ENCODE peak calls at places on chromosomes 13 and 19, in four cellular contexts. One of them, this sample, is unnamed.

GRCh38 chr13:112974125-112974524 is 5.1 kb downstream of the MCF2L start:
- DNase-seq in colonic mucosa: no peak
- DNase-seq in BE2C: no peak
- DNase-seq in AG10803: no peak
- DNase-seq in this sample: no peak

GRCh38 chr13:24629320-24629719 is 50.9 kb upstream of the ATP12A start:
- DNase-seq in colonic mucosa: no peak
- DNase-seq in BE2C: no peak
- DNase-seq in AG10803: peak; percentile 25
- DNase-seq in this sample: no peak

GRCh38 chr19:48896191-48896720 is 2.3 kb downstream of the TULP2 start:
- DNase-seq in colonic mucosa: peak; percentile 51
- DNase-seq in BE2C: peak; percentile 83
- DNase-seq in AG10803: peak; percentile 33
- DNase-seq in this sample: peak; percentile 82

GRCh38 chr19:29967623-29968022 is 25.6 kb downstream of the URI1 start:
- DNase-seq in colonic mucosa: no peak
- DNase-seq in BE2C: peak; percentile 57
- DNase-seq in AG10803: peak; percentile 37
- DNase-seq in this sample: no peak

GRCh38 chr13:94764576-94765321 is 52.4 kb upstream of the SOX21 start:
- DNase-seq in colonic mucosa: no peak
- DNase-seq in BE2C: no peak
- DNase-seq in AG10803: no peak
- DNase-seq in this sample: no peak

GRCh38 chr13:101139076-101139475 is 277.2 kb downstream of the NALCN start:
- DNase-seq in colonic mucosa: no peak
- DNase-seq in BE2C: no peak
- DNase-seq in AG10803: peak; percentile 14
- DNase-seq in this sample: no peak

GRCh38 chr19:29810504-29810871 is 1.3 kb upstream of the CCNE1 start:
- DNase-seq in colonic mucosa: peak; percentile 21
- DNase-seq in BE2C: no peak
- DNase-seq in AG10803: peak; percentile 5
- DNase-seq in this sample: peak; percentile 16

GRCh38 chr13:113723400-113724015 is 35.5 kb upstream of the TMEM255B start:
- DNase-seq in colonic mucosa: no peak
- DNase-seq in BE2C: no peak
- DNase-seq in AG10803: no peak
- DNase-seq in this sample: no peak

GRCh38 chr13:106905380-106906259 is 337.7 kb upstream of the ARGLU1 start:
- DNase-seq in colonic mucosa: no peak
- DNase-seq in BE2C: no peak
- DNase-seq in AG10803: no peak
- DNase-seq in this sample: no peak

GRCh38 chr19:10566658-10567410 is 1.0 kb upstream of the KRI1 start:
- DNase-seq in colonic mucosa: peak; percentile 38
- DNase-seq in BE2C: no peak
- DNase-seq in AG10803: no peak
- DNase-seq in this sample: no peak

DNA sequence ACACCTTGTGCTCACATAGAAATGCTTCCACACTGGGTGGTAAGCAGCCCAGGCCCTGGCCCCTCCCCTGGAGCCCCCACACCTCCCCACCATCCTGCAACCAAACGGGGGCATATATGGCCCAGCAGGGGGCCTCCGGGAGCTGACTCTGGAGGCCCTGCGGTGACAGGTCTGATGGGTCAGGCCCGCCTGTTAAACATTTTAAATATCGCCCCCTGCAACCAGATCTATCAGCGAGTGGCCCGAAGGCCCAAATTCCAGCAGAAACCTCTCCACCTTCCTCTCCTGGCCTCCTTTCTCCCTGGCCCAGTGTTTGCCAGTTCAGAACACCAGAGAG is 48.0 kb upstream of the KATNAL1 start:
- DNase-seq in colonic mucosa: no peak
- DNase-seq in BE2C: peak; percentile 72
- DNase-seq in AG10803: no peak
- DNase-seq in this sample: no peak
- TF ChIP-seq CTCF in colonic mucosa: no peak
- TF ChIP-seq CTCF in BE2C: peak; percentile 68
- TF ChIP-seq CTCF in AG10803: no peak
- TF ChIP-seq CTCF in this sample: no peak

GRCh38 chr19:310781-311496 is 19.7 kb upstream of the PLPP2 start:
- DNase-seq in colonic mucosa: no peak
- DNase-seq in BE2C: no peak
- DNase-seq in AG10803: no peak
- DNase-seq in this sample: no peak

GRCh38 chr19:308471-309205 is 17.4 kb upstream of the PLPP2 start:
- DNase-seq in colonic mucosa: no peak
- DNase-seq in BE2C: no peak
- DNase-seq in AG10803: no peak
- DNase-seq in this sample: no peak

GRCh38 chr19:309206-309565 is 18.0 kb upstream of the PLPP2 start:
- DNase-seq in colonic mucosa: no peak
- DNase-seq in BE2C: no peak
- DNase-seq in AG10803: no peak
- DNase-seq in this sample: no peak

GRCh38 chr19:311813-312261 is 20.6 kb upstream of the PLPP2 start:
- DNase-seq in colonic mucosa: no peak
- DNase-seq in BE2C: no peak
- DNase-seq in AG10803: no peak
- DNase-seq in this sample: no peak

DNA sequence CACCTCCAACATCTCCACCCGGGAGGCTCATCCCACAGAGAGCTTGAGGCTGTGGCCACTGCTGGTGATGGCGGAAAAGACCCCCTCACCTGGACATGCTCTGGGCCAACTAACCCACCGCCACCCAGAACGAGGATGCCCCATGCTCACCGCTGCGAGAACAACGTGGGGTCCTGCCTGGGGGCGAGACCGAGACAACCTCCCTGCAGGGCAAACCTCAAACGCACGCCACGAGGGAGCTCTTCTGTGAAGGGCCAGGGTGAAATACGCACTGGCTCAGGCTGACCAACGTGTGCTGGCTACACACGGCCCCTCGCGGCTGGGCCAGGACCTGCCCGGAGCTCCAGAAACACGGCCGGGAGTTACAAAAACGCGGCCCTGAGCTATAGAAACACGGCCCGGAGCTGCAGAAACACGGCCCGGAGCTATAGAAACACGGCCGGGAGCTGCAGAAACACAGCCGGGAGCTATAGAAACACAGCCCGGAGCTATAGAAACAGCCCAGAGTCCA is 19.0 kb upstream of the PLPP2 start:
- DNase-seq in colonic mucosa: no peak
- DNase-seq in BE2C: no peak
- DNase-seq in AG10803: no peak
- DNase-seq in this sample: no peak
- H3K4me3 ChIP-seq in colonic mucosa: no peak overlapping the region
- H3K4me3 ChIP-seq in BE2C: no peak overlapping the region
- H3K4me3 ChIP-seq in AG10803: no peak overlapping the region
- H3K4me3 ChIP-seq in this sample: no peak overlapping the region

GRCh38 chr19:19224852-19225494 is 13.2 kb downstream of the NCAN start:
- DNase-seq in colonic mucosa: peak; percentile 80
- DNase-seq in BE2C: no peak
- DNase-seq in AG10803: peak; percentile 47
- DNase-seq in this sample: peak; percentile 41
- TF ChIP-seq CTCF in colonic mucosa: peak; percentile 62
- TF ChIP-seq CTCF in BE2C: no peak
- TF ChIP-seq CTCF in AG10803: peak; percentile 46
- TF ChIP-seq CTCF in this sample: peak; percentile 55

GRCh38 chr13:108268713-108269112 is 805 bp upstream of the TNFSF13B start:
- DNase-seq in colonic mucosa: no peak
- DNase-seq in BE2C: no peak
- DNase-seq in AG10803: no peak
- DNase-seq in this sample: no peak
- H3K4me3 ChIP-seq in colonic mucosa: no peak overlapping the region
- H3K4me3 ChIP-seq in BE2C: no peak overlapping the region
- H3K4me3 ChIP-seq in AG10803: no peak overlapping the region
- H3K4me3 ChIP-seq in this sample: no peak overlapping the region

DNA sequence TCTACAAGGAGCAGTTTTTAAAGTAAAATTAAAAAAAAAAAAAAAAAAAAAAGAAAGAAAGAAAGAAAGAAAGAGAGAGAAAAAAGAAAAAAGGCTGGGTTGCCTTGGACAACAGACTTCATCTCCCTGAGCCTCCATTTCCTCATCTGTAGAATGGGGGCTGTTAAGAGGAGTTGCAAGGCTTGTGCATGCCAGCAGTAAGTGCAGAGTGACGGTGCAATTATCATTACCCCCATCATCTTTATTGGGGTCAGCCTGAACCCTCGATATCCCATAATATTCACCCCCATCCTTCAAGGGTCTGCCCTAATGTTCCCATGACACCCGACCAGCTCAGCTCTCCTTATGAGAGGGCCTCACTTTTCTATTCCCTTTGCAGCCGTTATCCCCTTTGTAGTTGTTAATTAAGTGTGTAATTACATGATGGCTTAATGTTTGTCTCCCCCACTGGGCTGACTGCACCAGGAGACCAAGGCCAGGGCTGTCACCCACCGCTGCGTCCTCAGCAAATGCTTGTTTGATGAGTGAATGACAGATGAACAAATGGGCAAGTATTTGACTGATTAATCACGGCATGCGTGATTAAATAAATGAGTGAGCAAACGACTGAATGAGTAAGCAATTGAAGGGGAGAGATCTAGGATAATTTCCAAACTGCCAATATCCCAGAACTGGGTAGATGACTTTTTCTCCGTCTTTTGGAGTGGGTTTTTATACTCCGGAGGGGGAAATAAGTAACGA is 10.1 kb downstream of the FOSB start:
- DNase-seq in colonic mucosa: no peak
- DNase-seq in BE2C: no peak
- DNase-seq in AG10803: peak; percentile 4
- DNase-seq in this sample: no peak
- TF ChIP-seq CTCF in colonic mucosa: no peak
- TF ChIP-seq CTCF in BE2C: no peak
- TF ChIP-seq CTCF in AG10803: no peak
- TF ChIP-seq CTCF in this sample: no peak

DNA sequence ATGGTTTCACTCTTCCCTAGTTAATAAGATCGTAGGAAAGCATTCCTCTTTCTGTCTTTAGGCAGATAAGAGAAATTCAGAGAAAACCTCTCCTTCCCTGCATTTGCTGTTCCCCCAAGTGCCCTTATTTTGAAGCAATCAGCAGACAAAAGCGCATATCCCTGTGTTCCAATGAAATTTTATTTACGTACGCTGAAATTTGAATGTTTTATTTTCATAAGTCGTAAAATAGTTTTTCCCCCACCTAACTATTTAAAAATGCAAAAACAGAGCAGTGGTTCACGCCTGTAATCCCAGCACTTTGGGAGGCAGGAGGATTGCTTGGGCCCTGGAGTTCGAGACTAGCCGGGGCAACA is 17.2 kb upstream of the MRI1 start:
- DNase-seq in colonic mucosa: no peak
- DNase-seq in BE2C: no peak
- DNase-seq in AG10803: no peak
- DNase-seq in this sample: no peak
- H3K4me3 ChIP-seq in colonic mucosa: peak overlapping the region; percentile 69
- H3K4me3 ChIP-seq in BE2C: peak overlapping the region; percentile 26
- H3K4me3 ChIP-seq in AG10803: peak overlapping the region; percentile 78
- H3K4me3 ChIP-seq in this sample: peak overlapping the region; percentile 98

This sample was measured in foreskin fibroblast.